ENCODE peak calls at places on chromosomes 12 and 14, in four cellular contexts. R is uterus, J is midbrain, K is esophagus muscularis mucosa. F is an unnamed sample.

GRCh38 chr12:42716521-42716920 is 127.0 kb upstream of the PRICKLE1 start:
- DNase-seq in R (peak), J (no peak), K (no peak), F (no peak)

GRCh38 chr14:21496453-21496852 is 14.7 kb downstream of the METTL3 start:
- DNase-seq in R (no peak), J (no peak), K (no peak), F (no peak)

GRCh38 chr12:132248439-132249157 is 80.8 kb downstream of the GALNT9 start:
- DNase-seq in R (no peak), J (no peak), K (no peak), F (no peak)

GRCh38 chr12:52307836-52308806 is 13.1 kb downstream of the KRT83 start:
- DNase-seq in R (peak), J (peak), K (no peak), F (peak)

GRCh38 chr12:67747869-67748760 is 99.6 kb downstream of the DYRK2 start:
- DNase-seq in R (no peak), J (no peak), K (peak), F (no peak)

GRCh38 chr12:49832836-49833421 is 4.7 kb upstream of the NCKAP5L start:
- DNase-seq in R (no peak), J (no peak), K (no peak), F (no peak)

GRCh38 chr12:66538970-66539369 is 139.9 kb downstream of the GRIP1 start:
- DNase-seq in R (no peak), J (no peak), K (no peak), F (no peak)

GRCh38 chr12:121443193-121443829 is 43.4 kb downstream of the RNF34 start:
- DNase-seq in R (peak), J (peak), K (no peak), F (peak)

GRCh38 chr12:54616933-54617535 is 17.7 kb downstream of the LACRT start:
- DNase-seq in R (no peak), J (no peak), K (no peak), F (peak)

GRCh38 chr14:38724621-38725020 is 378.4 kb downstream of the SEC23A start:
- DNase-seq in R (no peak), J (no peak), K (no peak), F (no peak)

GRCh38 chr12:87274594-87275245 is 754.5 kb downstream of the C12orf50 start:
- DNase-seq in R (no peak), J (peak), K (no peak), F (peak)

GRCh38 chr12:123772074-123772473 is 10.0 kb downstream of the DNAH10 start:
- DNase-seq in R (no peak), J (no peak), K (no peak), F (no peak)

GRCh38 chr12:65803253-65803652 is 21.0 kb upstream of the HMGA2 start:
- DNase-seq in R (no peak), J (no peak), K (no peak), F (no peak)

GRCh38 chr12:102527256-102527720 is 46.9 kb upstream of the IGF1 start:
- DNase-seq in R (no peak), J (no peak), K (no peak), F (no peak)

GRCh38 chr14:22664261-22664660 is 20.1 kb upstream of the OR6J1 start:
- DNase-seq in R (no peak), J (no peak), K (no peak), F (no peak)

GRCh38 chr12:49872781-49873181 is 29.9 kb upstream of the BCDIN3D start:
- DNase-seq in R (peak), J (no peak), K (no peak), F (no peak)

GRCh38 chr14:49497725-49498348 is 88.3 kb downstream of the RPS29 start:
- DNase-seq in R (no peak), J (peak), K (no peak), F (peak)

GRCh38 chr14:72643317-72643801 is 250.5 kb downstream of the DPF3 start:
- DNase-seq in R (no peak), J (peak), K (no peak), F (peak)

GRCh38 chr14:35534130-35534883 is at the start of gene INSM2:
- DNase-seq in R (no peak), J (no peak), K (no peak), F (no peak)

GRCh38 chr12:49866859-49867579 is 24.1 kb upstream of the BCDIN3D start:
- DNase-seq in R (peak), J (peak), K (no peak), F (peak)

GRCh38 chr14:78157855-78158436 is 12.2 kb upstream of the NRXN3 start:
- DNase-seq in R (no peak), J (peak), K (no peak), F (no peak)